ENCODE peak calls at places on chromosomes 1 and 21, in four cellular contexts. One of them, this sample, is unnamed.

GRCh38 chr1:14597343-14598006 is 1.0 kb upstream of the KAZN start:
- DNase-seq in left ventricle myocardium inferior: no peak
- DNase-seq in mammary epithelial cell: no peak
- DNase-seq in epithelial cell of esophagus: no peak
- DNase-seq in this sample: peak

GRCh38 chr1:211588711-211589110 is 9.8 kb upstream of the SLC30A1 start:
- DNase-seq in left ventricle myocardium inferior: no peak
- DNase-seq in epithelial cell of esophagus: peak
- DNase-seq in mammary epithelial cell: peak
- DNase-seq in this sample: no peak

GRCh38 chr1:15949453-15950245 is 26.3 kb downstream of the ZBTB17 start:
- DNase-seq in epithelial cell of esophagus: peak
- DNase-seq in mammary epithelial cell: peak
- DNase-seq in left ventricle myocardium inferior: peak
- DNase-seq in this sample: peak

GRCh38 chr21:38170283-38170682 is 86.5 kb upstream of the KCNJ15 start:
- DNase-seq in left ventricle myocardium inferior: no peak
- DNase-seq in mammary epithelial cell: peak
- DNase-seq in epithelial cell of esophagus: peak
- DNase-seq in this sample: no peak

GRCh38 chr1:62424412-62424811 is 12.4 kb upstream of the USP1 start:
- DNase-seq in left ventricle myocardium inferior: no peak
- DNase-seq in epithelial cell of esophagus: no peak
- DNase-seq in mammary epithelial cell: no peak
- DNase-seq in this sample: no peak

GRCh38 chr1:116988908-116989307 is 12.7 kb upstream of the CD101 start:
- DNase-seq in mammary epithelial cell: peak
- DNase-seq in epithelial cell of esophagus: peak
- DNase-seq in left ventricle myocardium inferior: no peak
- DNase-seq in this sample: no peak

GRCh38 chr21:36470294-36470693 is 9.6 kb downstream of the CLDN14 start:
- DNase-seq in left ventricle myocardium inferior: no peak
- DNase-seq in mammary epithelial cell: no peak
- DNase-seq in epithelial cell of esophagus: no peak
- DNase-seq in this sample: no peak

GRCh38 chr1:154403300-154403943 is 1.7 kb upstream of the IL6R start:
- DNase-seq in mammary epithelial cell: no peak
- DNase-seq in epithelial cell of esophagus: no peak
- DNase-seq in left ventricle myocardium inferior: no peak
- DNase-seq in this sample: no peak

GRCh38 chr1:15662539-15662938 is 21.6 kb upstream of the PLEKHM2 start:
- DNase-seq in mammary epithelial cell: no peak
- DNase-seq in epithelial cell of esophagus: no peak
- DNase-seq in left ventricle myocardium inferior: no peak
- DNase-seq in this sample: no peak

GRCh38 chr1:33916786-33917185 is 52.9 kb downstream of the HMGB4 start:
- DNase-seq in left ventricle myocardium inferior: no peak
- DNase-seq in epithelial cell of esophagus: no peak
- DNase-seq in mammary epithelial cell: no peak
- DNase-seq in this sample: no peak

DNA sequence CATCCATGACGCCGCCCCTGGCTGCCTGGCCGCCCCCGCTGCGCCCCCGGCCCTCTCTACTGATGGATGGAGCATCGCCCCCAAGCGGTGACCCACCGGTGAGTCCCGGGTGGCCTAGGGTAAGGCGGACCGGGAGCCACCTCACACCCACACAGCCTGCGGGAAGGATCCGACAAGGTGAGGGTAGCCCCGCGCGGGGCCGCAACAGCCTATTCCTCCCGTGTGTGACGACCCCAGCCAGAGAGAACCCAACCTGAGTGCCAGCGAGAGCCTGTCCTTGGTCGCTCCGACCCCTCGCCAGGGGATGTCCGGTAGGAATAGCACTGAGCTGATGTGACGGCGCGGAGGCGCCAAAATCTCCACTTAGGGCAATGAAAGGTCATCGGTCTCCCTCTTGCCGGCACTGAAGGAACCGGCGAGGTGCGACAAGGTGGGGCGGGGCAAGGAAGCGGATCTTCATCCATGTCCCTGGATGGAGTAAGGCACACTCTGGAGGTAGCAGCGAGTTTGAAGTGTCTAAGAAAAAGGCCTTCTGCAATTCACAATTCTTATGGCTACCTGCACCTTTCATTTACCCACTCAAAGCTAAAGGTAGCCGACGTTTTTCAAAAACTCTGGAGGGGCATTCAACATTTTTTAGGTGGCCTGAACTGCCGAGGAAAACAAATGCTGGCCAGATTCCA is 19.7 kb upstream of the CHIA start:
- DNase-seq in left ventricle myocardium inferior: no peak
- DNase-seq in epithelial cell of esophagus: no peak
- DNase-seq in mammary epithelial cell: no peak
- DNase-seq in this sample: no peak
- TF ChIP-seq CTCF in left ventricle myocardium inferior: no peak
- TF ChIP-seq CTCF in epithelial cell of esophagus: no peak
- TF ChIP-seq CTCF in mammary epithelial cell: no peak
- TF ChIP-seq CTCF in this sample: no peak

GRCh38 chr1:32337855-32338636 is 2.0 kb upstream of the MARCKSL1 start:
- DNase-seq in left ventricle myocardium inferior: no peak
- DNase-seq in epithelial cell of esophagus: no peak
- DNase-seq in mammary epithelial cell: peak
- DNase-seq in this sample: no peak
- H3K4me3 ChIP-seq in left ventricle myocardium inferior: no peak
- H3K4me3 ChIP-seq in epithelial cell of esophagus: no peak
- H3K4me3 ChIP-seq in mammary epithelial cell: no peak
- H3K4me3 ChIP-seq in this sample: no peak

DNA sequence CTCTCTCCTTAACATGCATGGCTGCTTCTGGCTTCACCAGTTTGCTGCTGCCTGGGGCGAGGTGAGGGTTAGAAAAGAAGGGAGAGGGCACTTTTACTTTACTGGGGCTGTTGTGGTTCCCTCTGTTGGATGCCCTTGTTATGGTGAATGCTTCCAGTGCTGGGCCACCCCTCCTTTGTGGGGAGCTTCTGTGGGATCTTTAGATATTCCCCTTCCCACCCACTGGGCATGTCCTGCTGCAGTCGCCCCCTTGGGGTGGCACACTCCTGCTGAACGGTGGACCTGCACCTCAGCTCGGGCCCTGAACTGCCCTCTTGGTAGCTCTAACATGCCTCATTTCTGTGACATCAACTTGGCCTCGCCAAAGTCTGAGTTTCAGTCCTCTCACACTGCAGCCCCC is 6.0 kb downstream of the TNN start:
- DNase-seq in mammary epithelial cell: no peak
- DNase-seq in epithelial cell of esophagus: no peak
- DNase-seq in left ventricle myocardium inferior: no peak
- DNase-seq in this sample: no peak
- TF ChIP-seq CTCF in mammary epithelial cell: no peak
- TF ChIP-seq CTCF in epithelial cell of esophagus: no peak
- TF ChIP-seq CTCF in left ventricle myocardium inferior: no peak
- TF ChIP-seq CTCF in this sample: no peak

DNA sequence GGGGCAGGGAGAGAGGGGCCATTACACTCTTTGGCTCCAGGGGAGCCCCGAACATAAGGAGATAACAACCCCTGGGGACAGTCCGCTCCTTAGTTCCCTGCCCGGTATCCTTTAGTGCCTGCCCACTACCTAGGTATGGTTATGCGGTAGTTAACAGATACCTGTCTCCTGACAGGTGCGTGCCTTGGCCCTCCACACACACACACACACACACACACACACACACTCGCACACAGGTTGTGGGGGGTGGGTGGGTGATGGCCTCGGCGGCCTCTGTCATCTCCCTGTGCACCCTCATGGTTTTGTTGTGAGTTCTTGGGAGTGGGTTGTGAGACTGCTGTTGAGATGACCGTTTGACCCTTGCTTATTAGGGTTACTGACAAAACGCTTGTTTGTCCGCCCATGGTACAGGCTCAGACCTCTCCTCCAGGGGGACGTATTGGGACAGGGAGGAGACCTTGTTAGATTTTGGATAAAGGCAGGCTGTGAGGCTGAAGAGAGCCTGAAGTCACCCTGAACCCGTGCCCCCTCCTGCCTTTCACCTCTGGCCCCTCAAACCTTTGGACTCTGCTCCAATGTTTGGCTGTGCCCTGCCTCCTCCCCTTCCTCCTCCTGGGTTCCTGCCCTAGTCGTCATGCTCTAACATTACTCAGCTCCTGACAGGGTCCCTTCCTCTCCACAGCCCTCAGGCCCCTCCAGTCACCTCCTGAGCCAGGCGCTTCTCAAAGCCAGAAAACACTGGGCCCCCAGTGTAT is 976 bp downstream of the RASSF5 start:
- DNase-seq in left ventricle myocardium inferior: no peak
- DNase-seq in mammary epithelial cell: no peak
- DNase-seq in epithelial cell of esophagus: no peak
- DNase-seq in this sample: no peak
- H3K4me3 ChIP-seq in left ventricle myocardium inferior: peak
- H3K4me3 ChIP-seq in mammary epithelial cell: peak
- H3K4me3 ChIP-seq in epithelial cell of esophagus: peak
- H3K4me3 ChIP-seq in this sample: peak

GRCh38 chr1:167764458-167765330 is 42.9 kb downstream of the MPZL1 start:
- DNase-seq in epithelial cell of esophagus: no peak
- DNase-seq in mammary epithelial cell: no peak
- DNase-seq in left ventricle myocardium inferior: no peak
- DNase-seq in this sample: no peak
- TF ChIP-seq CTCF in epithelial cell of esophagus: no peak
- TF ChIP-seq CTCF in mammary epithelial cell: no peak
- TF ChIP-seq CTCF in left ventricle myocardium inferior: no peak
- TF ChIP-seq CTCF in this sample: no peak

DNA sequence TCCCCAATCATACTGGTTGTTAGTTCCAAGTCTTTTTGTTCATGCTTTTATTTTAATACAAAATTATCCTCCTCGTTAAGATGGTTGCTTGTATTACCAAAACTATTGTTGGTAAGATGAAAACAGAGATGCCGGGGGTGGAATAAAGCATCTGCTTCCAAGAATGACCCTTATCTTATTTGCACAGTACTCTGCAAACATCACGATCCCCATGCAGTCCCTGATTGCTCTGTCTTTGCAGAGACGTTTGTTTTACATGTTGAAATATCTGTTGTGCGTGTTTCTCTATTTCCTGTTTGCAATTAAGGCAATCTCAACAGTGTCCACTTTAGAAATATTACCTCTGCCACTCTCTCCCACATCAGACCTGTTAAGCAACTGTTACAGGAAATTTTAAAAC is 141.3 kb upstream of the NCAM2 start:
- DNase-seq in epithelial cell of esophagus: no peak
- DNase-seq in mammary epithelial cell: no peak
- DNase-seq in left ventricle myocardium inferior: no peak
- DNase-seq in this sample: no peak
- H3K4me3 ChIP-seq in epithelial cell of esophagus: no peak
- H3K4me3 ChIP-seq in mammary epithelial cell: no peak
- H3K4me3 ChIP-seq in left ventricle myocardium inferior: no peak
- H3K4me3 ChIP-seq in this sample: no peak

GRCh38 chr1:168236836-168237611 is 11.2 kb downstream of the SFT2D2 start:
- DNase-seq in epithelial cell of esophagus: no peak
- DNase-seq in mammary epithelial cell: peak
- DNase-seq in left ventricle myocardium inferior: no peak
- DNase-seq in this sample: no peak
- TF ChIP-seq CTCF in epithelial cell of esophagus: no peak
- TF ChIP-seq CTCF in mammary epithelial cell: no peak
- TF ChIP-seq CTCF in left ventricle myocardium inferior: no peak
- TF ChIP-seq CTCF in this sample: no peak